ENCODE peak calls at places on chromosomes 1 and 21, in nine cellular contexts. H is AG09309, G is breast epithelium, V is bronchial epithelial cell, W is body of pancreas, L is left lung, J is HCT116, R is choroid plexus epithelial cell, T is A549. P is an unnamed sample.

GRCh38 chr1:7491818-7492173 is 279.3 kb upstream of the VAMP3 start:
- DNase-seq in H (no peak), G (no peak), V (no peak), W (no peak), L (no peak), J (no peak), R (no peak), T (no peak), P (no peak)

GRCh38 chr1:212118872-212119260 is 83.3 kb downstream of the DTL start:
- DNase-seq in H (no peak), G (no peak), V (no peak), W (no peak), L (no peak), J (no peak), R (no peak), T (no peak), P (no peak)

GRCh38 chr1:175833502-175833901 is 90.1 kb upstream of the TNR start:
- DNase-seq in H (no peak), G (no peak), V (no peak), W (no peak), L (no peak), J (no peak), R (no peak), T (no peak), P (no peak)

GRCh38 chr1:31576201-31576669 is at the start of gene TINAGL1:
- DNase-seq in H (no peak), G (peak), V (peak), W (peak), L (peak), J (peak), R (peak), T (no peak), P (no peak)

GRCh38 chr21:25980710-25981109 is 189.9 kb downstream of the APP start:
- DNase-seq in H (no peak), G (no peak), V (peak), W (no peak), L (no peak), J (no peak), R (no peak), T (no peak), P (no peak)

GRCh38 chr1:230424440-230425251 is 1.5 kb downstream of the PGBD5 start:
- DNase-seq in H (no peak), G (no peak), V (peak), W (peak), L (no peak), J (no peak), R (no peak), T (no peak), P (peak)

GRCh38 chr1:14369526-14370213 is 228.8 kb upstream of the KAZN start:
- DNase-seq in H (no peak), G (no peak), V (no peak), W (no peak), L (no peak), J (no peak), R (no peak), T (no peak), P (no peak)

GRCh38 chr1:161020573-161021167 is at the start of gene F11R:
- DNase-seq in H (no peak), G (no peak), V (peak), W (peak), L (peak), J (no peak), R (peak), T (peak), P (peak)

GRCh38 chr1:220970311-220970710 is 91.1 kb downstream of the HLX start:
- DNase-seq in H (no peak), G (no peak), V (no peak), W (no peak), L (no peak), J (no peak), R (no peak), T (no peak), P (no peak)

GRCh38 chr1:48693674-48694347 is 82.9 kb downstream of the BEND5 start:
- DNase-seq in H (no peak), G (no peak), V (peak), W (no peak), L (no peak), J (no peak), R (no peak), T (no peak), P (no peak)

GRCh38 chr1:29670752-29671151 is 434.4 kb downstream of the PTPRU start:
- DNase-seq in H (no peak), G (no peak), V (no peak), W (no peak), L (no peak), J (no peak), R (no peak), T (no peak), P (no peak)

GRCh38 chr1:57447551-57447950 is 23.7 kb upstream of the DAB1 start:
- DNase-seq in H (no peak), G (no peak), V (no peak), W (no peak), L (no peak), J (no peak), R (no peak), T (no peak), P (no peak)

GRCh38 chr1:12408662-12409061 is 178.8 kb downstream of the VPS13D start:
- DNase-seq in H (no peak), G (no peak), V (no peak), W (no peak), L (no peak), J (no peak), R (no peak), T (no peak), P (no peak)

GRCh38 chr1:111045033-111045722 is 81.5 kb upstream of the LRIF1 start:
- DNase-seq in H (no peak), G (no peak), V (no peak), W (peak), L (no peak), J (no peak), R (no peak), T (no peak), P (no peak)

GRCh38 chr1:99829269-99829668 is 20.9 kb upstream of the AGL start:
- DNase-seq in H (no peak), G (no peak), V (no peak), W (no peak), L (no peak), J (no peak), R (no peak), T (no peak), P (no peak)

GRCh38 chr1:220113136-220113695 is 19.3 kb downstream of the IARS2 start:
- DNase-seq in H (no peak), G (no peak), V (peak), W (no peak), L (no peak), J (no peak), R (peak), T (no peak), P (peak)

GRCh38 chr1:171590022-171590421 is 32.0 kb upstream of the MYOCOS start:
- DNase-seq in H (no peak), G (no peak), V (no peak), W (no peak), L (no peak), J (no peak), R (peak), T (no peak), P (no peak)

GRCh38 chr1:30012455-30013440 is 710.6 kb downstream of the MATN1 start:
- DNase-seq in H (no peak), G (no peak), V (no peak), W (no peak), L (no peak), J (no peak), R (no peak), T (no peak), P (no peak)

GRCh38 chr1:155105604-155106011 is 22.1 kb upstream of the EFNA1 start:
- DNase-seq in H (no peak), G (no peak), V (no peak), W (no peak), L (peak), J (no peak), R (peak), T (no peak), P (no peak)

GRCh38 chr21:17921579-17922530 is 102.7 kb upstream of the C21orf91 start:
- DNase-seq in H (peak), G (no peak), V (peak), W (peak), L (no peak), J (no peak), R (peak), T (no peak), P (peak)

GRCh38 chr1:207389728-207390464 is 64.2 kb upstream of the CR2 start:
- DNase-seq in H (no peak), G (no peak), V (peak), W (no peak), L (no peak), J (peak), R (peak), T (peak), P (no peak)

GRCh38 chr1:5572794-5573193 is 419.4 kb downstream of the NPHP4 start:
- DNase-seq in H (no peak), G (no peak), V (no peak), W (no peak), L (no peak), J (no peak), R (no peak), T (no peak), P (no peak)

GRCh38 chr1:116940809-116941640 is 31.3 kb downstream of the PTGFRN start:
- DNase-seq in H (no peak), G (no peak), V (no peak), W (no peak), L (no peak), J (no peak), R (no peak), T (no peak), P (no peak)

GRCh38 chr21:29347274-29347681 is 48.6 kb downstream of the BACH1 start:
- DNase-seq in H (no peak), G (no peak), V (no peak), W (peak), L (no peak), J (no peak), R (peak), T (no peak), P (no peak)

GRCh38 chr1:50968884-50969610 is 998 bp upstream of the CDKN2C start:
- DNase-seq in H (no peak), G (no peak), V (peak), W (peak), L (peak), J (no peak), R (peak), T (no peak), P (peak)

GRCh38 chr1:29266912-29267311 is 30.6 kb downstream of the PTPRU start:
- DNase-seq in H (no peak), G (no peak), V (no peak), W (no peak), L (no peak), J (no peak), R (no peak), T (no peak), P (no peak)

GRCh38 chr1:205344010-205344808 is 12.5 kb downstream of the KLHDC8A start:
- DNase-seq in H (no peak), G (no peak), V (no peak), W (peak), L (no peak), J (no peak), R (no peak), T (no peak), P (peak)

GRCh38 chr1:171485375-171486047 is at the start of gene PRRC2C:
- DNase-seq in H (peak), G (peak), V (peak), W (peak), L (peak), J (peak), R (peak), T (peak), P (peak)

GRCh38 chr1:242146640-242147039 is 147.7 kb upstream of the MAP1LC3C start:
- DNase-seq in H (no peak), G (no peak), V (no peak), W (no peak), L (no peak), J (no peak), R (no peak), T (peak), P (no peak)
- H3K4me3 ChIP-seq in H (no peak), G (no peak), V (no peak), W (no peak), L (no peak), J (no peak), R (no peak), T (peak), P (no peak)

DNA sequence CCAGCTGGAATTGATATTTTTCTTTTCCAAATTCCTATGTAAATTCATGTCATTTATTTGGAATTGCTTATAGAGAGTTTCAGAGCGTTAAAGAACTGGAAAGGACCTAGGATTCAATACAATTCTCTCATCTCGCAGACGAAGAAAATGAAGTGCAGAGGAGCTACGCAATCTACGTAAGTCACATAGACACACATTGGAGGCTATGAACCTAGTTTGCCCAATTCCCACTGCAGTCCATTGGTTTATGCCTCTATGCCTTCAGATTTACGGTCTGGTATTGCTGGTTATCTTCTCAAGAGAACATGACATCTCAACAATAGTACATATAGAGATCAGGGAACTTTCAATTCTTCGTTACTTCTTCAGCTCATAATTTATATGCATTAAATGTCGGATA is 971 bp upstream of the RNF2 start:
- DNase-seq in H (no peak), G (no peak), V (no peak), W (no peak), L (no peak), J (no peak), R (no peak), T (no peak), P (no peak)
- TF ChIP-seq CTCF in H (no peak), G (no peak), V (no peak), W (no peak), L (no peak), J (no peak), R (no peak), T (no peak), P (no peak)

GRCh38 chr21:27168084-27168483 is 201.2 kb upstream of the ADAMTS5 start:
- DNase-seq in H (no peak), G (no peak), V (peak), W (no peak), L (no peak), J (no peak), R (peak), T (no peak), P (no peak)
- H3K4me3 ChIP-seq in H (no peak), G (no peak), V (no peak), W (no peak), L (no peak), J (no peak), R (no peak), T (no peak), P (no peak)

GRCh38 chr1:8598060-8598724 is 219.2 kb downstream of the RERE start:
- DNase-seq in H (no peak), G (no peak), V (peak), W (peak), L (no peak), J (no peak), R (peak), T (no peak), P (peak)
- TF ChIP-seq CTCF in H (peak), G (peak), V (peak), W (peak), L (peak), J (no peak), R (peak), T (no peak), P (peak)

DNA sequence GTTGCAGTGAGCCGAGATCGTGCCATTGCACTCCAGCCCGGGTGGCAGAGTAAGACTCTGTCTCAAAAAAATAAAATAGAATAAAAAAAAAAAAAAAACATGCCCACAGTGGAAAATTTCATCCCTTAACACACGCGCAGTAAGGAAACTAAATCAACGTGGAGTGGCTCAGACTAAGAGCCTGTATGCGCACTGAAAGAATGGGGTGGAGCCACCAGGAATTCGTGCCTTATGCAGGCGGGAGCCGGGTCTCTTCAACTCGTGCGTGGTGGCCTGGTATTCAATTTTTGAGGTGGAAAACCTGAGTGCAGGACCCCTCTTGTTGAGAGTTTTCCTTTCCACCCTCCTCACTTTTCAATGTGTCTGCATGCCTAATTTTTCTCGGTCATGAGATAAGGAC is 22.1 kb upstream of the CREG1 start:
- DNase-seq in H (no peak), G (no peak), V (no peak), W (no peak), L (no peak), J (no peak), R (no peak), T (no peak), P (no peak)
- H3K4me3 ChIP-seq in H (no peak), G (no peak), V (no peak), W (no peak), L (no peak), J (no peak), R (no peak), T (no peak), P (no peak)

P was measured in BE2C.